ENCODE peak calls at places on chromosomes 1 and 21, in seven cellular contexts. F is hepatocyte, R is SK-N-SH, Q is neural progenitor cell, E is GM23338, M is PC-3, Z is MM.1S. X is an unnamed sample.
A peak's percentile ranks its signal among the peaks of the same experiment; 100 is the strongest.

GRCh38 chr1:43256675-43257570 is 12.9 kb upstream of the TMEM125 start:
- DNase-seq in F (no peak), R (no peak), Q (no peak), E (no peak), M (no peak), Z (no peak), X (no peak)

GRCh38 chr21:41074607-41075184 is 93.3 kb upstream of the BACE2 start:
- DNase-seq in F (no peak), R (no peak), Q (no peak), E (no peak), M (no peak), Z (no peak), X (no peak)

GRCh38 chr1:59878370-59878769 is 48.2 kb downstream of the CYP2J2 start:
- DNase-seq in F (no peak), R (no peak), Q (no peak), E (peak; percentile 42), M (no peak), Z (no peak), X (no peak)

GRCh38 chr1:87888456-87888855 is 559.8 kb downstream of the LMO4 start:
- DNase-seq in F (peak; percentile 54), R (no peak), Q (no peak), E (no peak), M (peak; percentile 63), Z (no peak), X (peak; percentile 6)

GRCh38 chr1:217542136-217542777 is 88.6 kb downstream of the GPATCH2 start:
- DNase-seq in F (no peak), R (no peak), Q (no peak), E (no peak), M (no peak), Z (no peak), X (no peak)

GRCh38 chr1:51359860-51360259 is 29.5 kb upstream of the TTC39A start:
- DNase-seq in F (no peak), R (no peak), Q (no peak), E (no peak), M (no peak), Z (no peak), X (no peak)

GRCh38 chr21:43374228-43374885 is 52.6 kb downstream of the SIK1 start:
- DNase-seq in F (no peak), R (no peak), Q (no peak), E (no peak), M (no peak), Z (no peak), X (no peak)

GRCh38 chr1:16252912-16253311 is 15.9 kb upstream of the CPLANE2 start:
- DNase-seq in F (no peak), R (no peak), Q (no peak), E (no peak), M (peak; percentile 54), Z (no peak), X (no peak)

GRCh38 chr1:40897499-40897898 is 35.3 kb upstream of the CITED4 start:
- DNase-seq in F (no peak), R (no peak), Q (no peak), E (no peak), M (peak; percentile 77), Z (no peak), X (peak; percentile 63)

GRCh38 chr21:35720065-35720810 is 340.1 kb downstream of the SETD4 start:
- DNase-seq in F (no peak), R (no peak), Q (no peak), E (no peak), M (no peak), Z (peak; percentile 76), X (no peak)

GRCh38 chr1:183287191-183287675 is 101.2 kb downstream of the LAMC2 start:
- DNase-seq in F (peak; percentile 59), R (peak; percentile 39), Q (no peak), E (no peak), M (no peak), Z (no peak), X (peak; percentile 48)

GRCh38 chr21:41453198-41453597 is 27.2 kb downstream of the MX1 start:
- DNase-seq in F (no peak), R (no peak), Q (no peak), E (no peak), M (no peak), Z (no peak), X (no peak)

GRCh38 chr1:119617751-119618691 is 30.0 kb downstream of the ZNF697 start:
- DNase-seq in F (no peak), R (no peak), Q (no peak), E (no peak), M (no peak), Z (no peak), X (no peak)

GRCh38 chr1:153387785-153388184 is 3.1 kb downstream of the S100A8 start:
- DNase-seq in F (no peak), R (no peak), Q (no peak), E (no peak), M (no peak), Z (no peak), X (no peak)

GRCh38 chr21:30194701-30195299 is 21.1 kb downstream of the CLDN8 start:
- DNase-seq in F (peak; percentile 67), R (peak; percentile 18), Q (peak; percentile 74), E (peak; percentile 81), M (peak; percentile 76), Z (peak; percentile 54), X (peak; percentile 50)

GRCh38 chr1:101207891-101208290 is 28.9 kb upstream of the S1PR1 start:
- DNase-seq in F (no peak), R (no peak), Q (no peak), E (no peak), M (peak; percentile 30), Z (no peak), X (peak; percentile 22)

GRCh38 chr1:59410457-59410856 is 113.6 kb downstream of the FGGY start:
- DNase-seq in F (no peak), R (no peak), Q (no peak), E (no peak), M (no peak), Z (peak; percentile 11), X (no peak)

GRCh38 chr1:41048540-41048939 is 27.0 kb upstream of the SLFNL1 start:
- DNase-seq in F (no peak), R (no peak), Q (no peak), E (no peak), M (no peak), Z (no peak), X (no peak)

GRCh38 chr1:210477328-210477924 is 148.7 kb downstream of the HHAT start:
- DNase-seq in F (no peak), R (no peak), Q (no peak), E (no peak), M (peak; percentile 50), Z (no peak), X (no peak)

GRCh38 chr1:93344886-93345632 is 648 bp upstream of the DR1 start:
- DNase-seq in F (no peak), R (no peak), Q (no peak), E (no peak), M (peak; percentile 35), Z (no peak), X (peak; percentile 48)

GRCh38 chr1:24535021-24535424 is 20.9 kb upstream of the NCMAP start:
- DNase-seq in F (no peak), R (no peak), Q (no peak), E (peak; percentile 75), M (no peak), Z (peak; percentile 88), X (no peak)

GRCh38 chr1:14340244-14340800 is 258.2 kb upstream of the KAZN start:
- DNase-seq in F (no peak), R (no peak), Q (no peak), E (no peak), M (no peak), Z (no peak), X (peak; percentile 85)

GRCh38 chr1:20867847-20868246 is 80.7 kb upstream of the HP1BP3 start:
- DNase-seq in F (no peak), R (no peak), Q (no peak), E (no peak), M (peak; percentile 27), Z (no peak), X (peak; percentile 60)

GRCh38 chr1:66981679-66982078 is 56.9 kb downstream of the MIER1 start:
- DNase-seq in F (no peak), R (no peak), Q (no peak), E (no peak), M (no peak), Z (peak; percentile 52), X (peak; percentile 70)

DNA sequence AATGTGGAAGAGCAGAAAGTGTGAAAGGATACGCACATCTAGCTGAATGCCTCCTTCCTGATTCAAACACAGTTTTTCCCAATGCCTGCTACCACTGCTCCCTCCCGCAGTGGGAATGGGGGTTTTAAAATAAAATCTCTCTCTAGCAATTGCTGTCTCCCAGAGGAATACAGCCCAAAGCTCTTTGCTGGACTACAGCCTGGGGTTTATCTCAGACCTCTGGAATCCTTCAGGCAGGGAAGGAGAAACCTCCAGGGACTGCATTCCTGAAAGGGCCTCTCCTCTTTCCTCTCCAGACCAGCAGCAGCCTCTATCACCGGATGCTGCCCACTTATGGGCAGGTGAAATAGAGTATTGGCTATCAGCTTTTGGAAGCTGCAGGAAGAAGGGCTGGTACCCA is 6.3 kb downstream of the IER5 start:
- DNase-seq in F (peak; percentile 68), R (no peak), Q (peak; percentile 42), E (peak; percentile 69), M (no peak), Z (no peak), X (peak; percentile 94)
- H3K4me1 ChIP-seq in F (peaks cover 54% of the 10 kb centered on the region), R (peaks cover 61% of the 10 kb centered on the region), Q (peaks cover 57% of the 10 kb centered on the region), E (peaks cover 71% of the 10 kb centered on the region), M (peaks cover 11% of the 10 kb centered on the region), Z (peaks cover 25% of the 10 kb centered on the region), X (peaks cover 76% of the 10 kb centered on the region)

GRCh38 chr1:107750364-107750959 is 214.5 kb downstream of the VAV3 start:
- DNase-seq in F (peak; percentile 87), R (peak; percentile 60), Q (peak; percentile 82), E (peak; percentile 88), M (peak; percentile 85), Z (peak; percentile 57), X (peak; percentile 89)

GRCh38 chr1:107748529-107748928 is 216.5 kb downstream of the VAV3 start:
- DNase-seq in F (peak; percentile 48), R (peak; percentile 19), Q (peak; percentile 32), E (peak; percentile 51), M (peak; percentile 56), Z (peak; percentile 43), X (peak; percentile 71)
- TF ChIP-seq EZH2phosphoT487 in F (no peak), R (no peak), Q (no peak), E (no peak), M (no peak), Z (no peak), X (no peak)

GRCh38 chr1:85275701-85276289 is 637 bp downstream of the BCL10 start:
- DNase-seq in F (peak; percentile 23), R (no peak), Q (no peak), E (peak; percentile 66), M (no peak), Z (peak; percentile 34), X (peak; percentile 88)
- H3K4me1 ChIP-seq in F (peaks cover 16% of the 10 kb centered on the region), R (peaks cover 28% of the 10 kb centered on the region), Q (peaks cover 12% of the 10 kb centered on the region), E (peaks cover 14% of the 10 kb centered on the region), M (peaks cover 45% of the 10 kb centered on the region), Z (peaks cover 16% of the 10 kb centered on the region), X (peaks cover 38% of the 10 kb centered on the region)

DNA sequence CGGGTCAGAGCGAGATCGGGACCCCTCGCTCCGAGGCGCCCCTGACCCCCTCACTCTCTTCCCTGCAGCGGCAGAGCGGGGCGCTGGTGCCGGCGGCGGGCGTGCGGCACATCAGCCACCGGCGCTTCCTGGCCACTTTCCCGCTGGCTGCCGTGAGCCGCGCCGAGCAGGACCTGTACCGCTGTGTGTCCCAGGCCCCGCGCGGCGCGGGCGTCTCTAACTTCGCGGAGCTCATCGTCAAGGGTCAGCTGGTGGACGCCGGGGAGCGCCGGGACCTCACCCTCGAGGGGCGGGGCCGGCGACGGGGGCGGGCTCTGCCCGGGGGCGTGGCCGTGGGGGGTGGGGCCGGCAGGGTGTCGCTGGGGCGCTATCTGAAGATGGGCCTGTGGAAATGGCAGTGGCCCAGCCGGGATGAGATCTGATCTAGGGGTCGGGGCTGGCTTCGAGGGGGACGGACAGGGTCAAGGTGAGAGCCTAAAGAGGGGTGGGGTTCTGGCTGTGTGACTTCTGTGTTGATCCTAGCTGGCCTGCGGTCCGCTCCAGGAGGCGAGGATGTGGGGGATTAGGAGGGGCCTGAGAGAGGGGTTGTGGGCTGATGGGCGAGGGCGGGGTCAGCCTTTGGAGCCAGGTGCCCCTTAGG is 23.6 kb downstream of the PTPRU start:
- DNase-seq in F (peak; percentile 81), R (peak; percentile 91), Q (peak; percentile 82), E (peak; percentile 84), M (no peak), Z (no peak), X (peak; percentile 73)
- TF ChIP-seq EZH2phosphoT487 in F (no peak), R (no peak), Q (peak; percentile 47), E (no peak), M (no peak), Z (no peak), X (no peak)

X was measured in GM23248.